ENCODE peak calls at places on chromosomes 5 and 9, in five cellular contexts. One of them, this sample, is unnamed.

GRCh38 chr9:4116091-4116581 is 183.7 kb downstream of the GLIS3 start:
- DNase-seq in C1 segment of cervical spinal cord: no peak
- DNase-seq in cardiac muscle cell: no peak
- DNase-seq in stimulated activated CD4-positive, alpha-beta T cell treated with anti-CD3 and anti-CD28 coated beads, Interleukin-15, amount 100 ng/mL, for 48 hours: no peak
- DNase-seq in smooth muscle cell of the brain vasculature: no peak
- DNase-seq in this sample: no peak

GRCh38 chr5:140575309-140575708 is 10.7 kb downstream of the SLC35A4 start:
- DNase-seq in C1 segment of cervical spinal cord: peak
- DNase-seq in cardiac muscle cell: peak
- DNase-seq in stimulated activated CD4-positive, alpha-beta T cell treated with anti-CD3 and anti-CD28 coated beads, Interleukin-15, amount 100 ng/mL, for 48 hours: no peak
- DNase-seq in smooth muscle cell of the brain vasculature: no peak
- DNase-seq in this sample: peak

GRCh38 chr5:65263291-65263690 is 218.4 kb downstream of the ADAMTS6 start:
- DNase-seq in C1 segment of cervical spinal cord: no peak
- DNase-seq in cardiac muscle cell: peak
- DNase-seq in stimulated activated CD4-positive, alpha-beta T cell treated with anti-CD3 and anti-CD28 coated beads, Interleukin-15, amount 100 ng/mL, for 48 hours: no peak
- DNase-seq in smooth muscle cell of the brain vasculature: no peak
- DNase-seq in this sample: no peak

GRCh38 chr5:77390222-77390621 is 101.9 kb downstream of the WDR41 start:
- DNase-seq in C1 segment of cervical spinal cord: no peak
- DNase-seq in cardiac muscle cell: no peak
- DNase-seq in stimulated activated CD4-positive, alpha-beta T cell treated with anti-CD3 and anti-CD28 coated beads, Interleukin-15, amount 100 ng/mL, for 48 hours: no peak
- DNase-seq in smooth muscle cell of the brain vasculature: no peak
- DNase-seq in this sample: no peak

GRCh38 chr5:50751064-50751657 is 84.7 kb downstream of the PARP8 start:
- DNase-seq in C1 segment of cervical spinal cord: no peak
- DNase-seq in cardiac muscle cell: peak
- DNase-seq in stimulated activated CD4-positive, alpha-beta T cell treated with anti-CD3 and anti-CD28 coated beads, Interleukin-15, amount 100 ng/mL, for 48 hours: no peak
- DNase-seq in smooth muscle cell of the brain vasculature: no peak
- DNase-seq in this sample: peak

GRCh38 chr9:110745656-110746055 is 77.1 kb downstream of the MUSK start:
- DNase-seq in C1 segment of cervical spinal cord: no peak
- DNase-seq in cardiac muscle cell: no peak
- DNase-seq in stimulated activated CD4-positive, alpha-beta T cell treated with anti-CD3 and anti-CD28 coated beads, Interleukin-15, amount 100 ng/mL, for 48 hours: no peak
- DNase-seq in smooth muscle cell of the brain vasculature: no peak
- DNase-seq in this sample: no peak

GRCh38 chr5:139271201-139272027 is 22.1 kb upstream of the MATR3 start:
- DNase-seq in C1 segment of cervical spinal cord: no peak
- DNase-seq in cardiac muscle cell: peak
- DNase-seq in stimulated activated CD4-positive, alpha-beta T cell treated with anti-CD3 and anti-CD28 coated beads, Interleukin-15, amount 100 ng/mL, for 48 hours: no peak
- DNase-seq in smooth muscle cell of the brain vasculature: no peak
- DNase-seq in this sample: peak

GRCh38 chr9:89750117-89750551 is 145.3 kb downstream of the GADD45G start:
- DNase-seq in C1 segment of cervical spinal cord: peak
- DNase-seq in cardiac muscle cell: peak
- DNase-seq in stimulated activated CD4-positive, alpha-beta T cell treated with anti-CD3 and anti-CD28 coated beads, Interleukin-15, amount 100 ng/mL, for 48 hours: no peak
- DNase-seq in smooth muscle cell of the brain vasculature: no peak
- DNase-seq in this sample: no peak

GRCh38 chr9:121107041-121107440 is 32.3 kb downstream of the CNTRL start:
- DNase-seq in C1 segment of cervical spinal cord: no peak
- DNase-seq in cardiac muscle cell: peak
- DNase-seq in stimulated activated CD4-positive, alpha-beta T cell treated with anti-CD3 and anti-CD28 coated beads, Interleukin-15, amount 100 ng/mL, for 48 hours: no peak
- DNase-seq in smooth muscle cell of the brain vasculature: no peak
- DNase-seq in this sample: peak

GRCh38 chr5:103244398-103244797 is 14.2 kb upstream of the MACIR start:
- DNase-seq in C1 segment of cervical spinal cord: no peak
- DNase-seq in cardiac muscle cell: no peak
- DNase-seq in stimulated activated CD4-positive, alpha-beta T cell treated with anti-CD3 and anti-CD28 coated beads, Interleukin-15, amount 100 ng/mL, for 48 hours: no peak
- DNase-seq in smooth muscle cell of the brain vasculature: no peak
- DNase-seq in this sample: no peak

GRCh38 chr5:35777358-35778087 is 79.2 kb upstream of the IL7R start:
- DNase-seq in C1 segment of cervical spinal cord: peak
- DNase-seq in cardiac muscle cell: peak
- DNase-seq in stimulated activated CD4-positive, alpha-beta T cell treated with anti-CD3 and anti-CD28 coated beads, Interleukin-15, amount 100 ng/mL, for 48 hours: peak
- DNase-seq in smooth muscle cell of the brain vasculature: peak
- DNase-seq in this sample: peak

GRCh38 chr5:27403248-27403882 is 365.0 kb upstream of the CDH9 start:
- DNase-seq in C1 segment of cervical spinal cord: no peak
- DNase-seq in cardiac muscle cell: peak
- DNase-seq in stimulated activated CD4-positive, alpha-beta T cell treated with anti-CD3 and anti-CD28 coated beads, Interleukin-15, amount 100 ng/mL, for 48 hours: no peak
- DNase-seq in smooth muscle cell of the brain vasculature: no peak
- DNase-seq in this sample: no peak

GRCh38 chr5:15384176-15384575 is 115.8 kb upstream of the FBXL7 start:
- DNase-seq in C1 segment of cervical spinal cord: no peak
- DNase-seq in cardiac muscle cell: no peak
- DNase-seq in stimulated activated CD4-positive, alpha-beta T cell treated with anti-CD3 and anti-CD28 coated beads, Interleukin-15, amount 100 ng/mL, for 48 hours: no peak
- DNase-seq in smooth muscle cell of the brain vasculature: no peak
- DNase-seq in this sample: no peak

GRCh38 chr5:91058575-91058974 is 324.5 kb downstream of the ARRDC3 start:
- DNase-seq in C1 segment of cervical spinal cord: no peak
- DNase-seq in cardiac muscle cell: no peak
- DNase-seq in stimulated activated CD4-positive, alpha-beta T cell treated with anti-CD3 and anti-CD28 coated beads, Interleukin-15, amount 100 ng/mL, for 48 hours: no peak
- DNase-seq in smooth muscle cell of the brain vasculature: no peak
- DNase-seq in this sample: no peak